ENCODE peak calls at places on chromosomes 5 and 9, in six cellular contexts. S is stimulated activated CD8-positive, alpha-beta memory T cell treated with anti-CD3 and anti-CD28 coated beads, Interleukin-4, amount 100 ng/mL, for 4 hours; L is NCI-H510A; F is iris pigment epithelial cell; K is SHP77; M is NCI-H345. Q is an unnamed sample.

GRCh38 chr9:115969096-115969495 is 184.5 kb upstream of the PAPPA start:
- DNase-seq in K (no peak), S (no peak), M (no peak), F (peak), L (no peak), Q (no peak)

GRCh38 chr9:19378647-19379046 is 1.4 kb downstream of the RPS6 start:
- DNase-seq in K (no peak), S (no peak), F (no peak), M (no peak), L (no peak), Q (no peak)

GRCh38 chr9:137621131-137621757 is 2.4 kb downstream of the EHMT1 start:
- DNase-seq in M (no peak), S (no peak), L (no peak), F (peak), K (no peak), Q (no peak)

GRCh38 chr9:32741706-32742105 is 41.6 kb upstream of the TMEM215 start:
- DNase-seq in M (peak), K (no peak), F (peak), L (no peak), S (no peak), Q (no peak)

GRCh38 chr9:78397045-78397843 is 100.3 kb downstream of the PSAT1 start:
- DNase-seq in K (no peak), L (no peak), F (no peak), S (no peak), M (no peak), Q (no peak)

GRCh38 chr9:113581865-113582697 is 118.6 kb downstream of the RGS3 start:
- DNase-seq in K (no peak), L (no peak), F (peak), M (no peak), S (peak), Q (peak)

GRCh38 chr9:96008502-96009222 is 133.2 kb downstream of the ERCC6L2 start:
- DNase-seq in S (no peak), M (no peak), K (no peak), F (peak), L (no peak), Q (no peak)

GRCh38 chr9:14749738-14750137 is 27.2 kb upstream of the CER1 start:
- DNase-seq in K (no peak), F (no peak), L (no peak), S (no peak), M (no peak), Q (no peak)

GRCh38 chr9:6930827-6931226 is 173.1 kb downstream of the KDM4C start:
- DNase-seq in F (peak), M (no peak), S (no peak), L (no peak), K (no peak), Q (no peak)

GRCh38 chr5:89457411-89458329 is 574.7 kb upstream of the MEF2C start:
- DNase-seq in S (no peak), M (peak), L (no peak), F (peak), K (peak), Q (no peak)